ENCODE peak calls at places on chromosomes 6 and 20, in five cellular contexts. K is A549, R is nephron progenitor cell, F is Peyer's patch, B is brain microvascular endothelial cell. P is an unnamed sample.

GRCh38 chr20:57676517-57677322 is 33.1 kb downstream of the PMEPA1 start:
- DNase-seq in K (no peak), R (no peak), F (no peak), B (no peak), P (no peak)

GRCh38 chr6:15987569-15987968 is 141.3 kb upstream of the MYLIP start:
- DNase-seq in K (no peak), R (no peak), F (no peak), B (peak; percentile 80), P (no peak)

GRCh38 chr6:133184798-133185380 is 56.3 kb upstream of the EYA4 start:
- DNase-seq in K (peak; percentile 8), R (no peak), F (no peak), B (no peak), P (no peak)

GRCh38 chr6:41021832-41022231 is 17.2 kb downstream of the UNC5CL start:
- DNase-seq in K (peak; percentile 45), R (no peak), F (no peak), B (no peak), P (no peak)

GRCh38 chr6:146244630-146245143 is 215.8 kb downstream of the GRM1 start:
- DNase-seq in K (no peak), R (no peak), F (no peak), B (no peak), P (no peak)

GRCh38 chr20:61561111-61561830 is 309.2 kb downstream of the CDH4 start:
- DNase-seq in K (no peak), R (no peak), F (no peak), B (no peak), P (no peak)

GRCh38 chr6:99092009-99092408 is 144.3 kb upstream of the FBXL4 start:
- DNase-seq in K (no peak), R (no peak), F (no peak), B (no peak), P (no peak)

GRCh38 chr6:55963301-55963700 is 87.9 kb upstream of the BMP5 start:
- DNase-seq in K (no peak), R (no peak), F (no peak), B (peak; percentile 12), P (no peak)

GRCh38 chr6:76694779-76695178 is 622.3 kb upstream of the IMPG1 start:
- DNase-seq in K (no peak), R (no peak), F (no peak), B (no peak), P (no peak)

GRCh38 chr6:95286874-95287273 is 290.5 kb upstream of the MANEA start:
- DNase-seq in K (no peak), R (no peak), F (no peak), B (no peak), P (no peak)

GRCh38 chr6:150831577-150831976 is 33.9 kb upstream of the MTHFD1L start:
- DNase-seq in K (no peak), R (no peak), F (no peak), B (no peak), P (no peak)

GRCh38 chr6:119466226-119466625 is 116.7 kb upstream of the MAN1A1 start:
- DNase-seq in K (no peak), R (no peak), F (no peak), B (no peak), P (no peak)

GRCh38 chr6:21051777-21052176 is 517.5 kb downstream of the CDKAL1 start:
- DNase-seq in K (no peak), R (no peak), F (no peak), B (no peak), P (no peak)

GRCh38 chr6:166007349-166008263 is 160.0 kb downstream of the TBXT start:
- DNase-seq in K (no peak), R (peak; percentile 54), F (no peak), B (peak; percentile 79), P (no peak)

GRCh38 chr6:125188594-125189203 is 35.1 kb downstream of the TPD52L1 start:
- DNase-seq in K (no peak), R (no peak), F (no peak), B (no peak), P (no peak)

GRCh38 chr6:150255840-150256239 is 113.0 kb upstream of the IYD start:
- DNase-seq in K (no peak), R (no peak), F (no peak), B (no peak), P (no peak)

GRCh38 chr20:48102821-48103635 is 317.7 kb upstream of the SULF2 start:
- DNase-seq in K (no peak), R (no peak), F (no peak), B (no peak), P (no peak)

GRCh38 chr6:12636336-12636735 is 80.2 kb upstream of the PHACTR1 start:
- DNase-seq in K (no peak), R (no peak), F (no peak), B (no peak), P (no peak)

GRCh38 chr20:17859616-17860232 is 108.9 kb downstream of the SNX5 start:
- DNase-seq in K (no peak), R (no peak), F (peak; percentile 48), B (no peak), P (no peak)

GRCh38 chr6:112163295-112164257 is 76.2 kb downstream of the FAM229B start:
- DNase-seq in K (peak; percentile 35), R (peak; percentile 85), F (peak; percentile 66), B (peak; percentile 35), P (peak; percentile 64)

GRCh38 chr6:157757430-157758403 is 65.3 kb upstream of the SNX9 start:
- DNase-seq in K (no peak), R (no peak), F (no peak), B (no peak), P (no peak)

GRCh38 chr6:92125681-92126080 is 1293.7 kb downstream of the EPHA7 start:
- DNase-seq in K (no peak), R (no peak), F (no peak), B (no peak), P (no peak)

GRCh38 chr20:58864346-58864745 is 11.8 kb downstream of the GNAS start:
- DNase-seq in K (no peak), R (no peak), F (no peak), B (no peak), P (no peak)
- TF ChIP-seq CTCF in K (peak; percentile 40), R (no peak), F (peak; percentile 14), B (peak; percentile 10), P (peak; percentile 19)

GRCh38 chr6:143595256-143596036 is 82.3 kb upstream of the PHACTR2 start:
- DNase-seq in K (no peak), R (no peak), F (no peak), B (no peak), P (no peak)

GRCh38 chr6:143594647-143595046 is 83.1 kb upstream of the PHACTR2 start:
- DNase-seq in K (no peak), R (no peak), F (no peak), B (peak; percentile 11), P (no peak)

GRCh38 chr6:143592335-143592734 is 80.8 kb upstream of the FUCA2 start:
- DNase-seq in K (peak; percentile 3), R (no peak), F (no peak), B (no peak), P (no peak)

GRCh38 chr6:143589162-143589561 is 77.6 kb upstream of the FUCA2 start:
- DNase-seq in K (no peak), R (no peak), F (no peak), B (no peak), P (no peak)

GRCh38 chr6:143591441-143591840 is 79.9 kb upstream of the FUCA2 start:
- DNase-seq in K (no peak), R (no peak), F (no peak), B (no peak), P (no peak)
- TF ChIP-seq CTCF in K (no peak), R (no peak), F (no peak), B (no peak), P (no peak)

GRCh38 chr6:42268016-42268834 is 50.6 kb upstream of the MRPS10 start:
- DNase-seq in K (no peak), R (no peak), F (no peak), B (no peak), P (no peak)

GRCh38 chr6:42269974-42270510 is 52.4 kb upstream of the MRPS10 start:
- DNase-seq in K (no peak), R (no peak), F (no peak), B (no peak), P (no peak)

GRCh38 chr6:42268835-42269204 is 51.2 kb upstream of the MRPS10 start:
- DNase-seq in K (no peak), R (no peak), F (no peak), B (no peak), P (no peak)

GRCh38 chr6:42271834-42272805 is 54.5 kb upstream of the MRPS10 start:
- DNase-seq in K (no peak), R (no peak), F (no peak), B (no peak), P (no peak)

GRCh38 chr6:42269553-42269952 is 51.9 kb upstream of the MRPS10 start:
- DNase-seq in K (no peak), R (no peak), F (peak; percentile 82), B (no peak), P (no peak)
- TF ChIP-seq CTCF in K (no peak), R (no peak), F (no peak), B (no peak), P (no peak)

DNA sequence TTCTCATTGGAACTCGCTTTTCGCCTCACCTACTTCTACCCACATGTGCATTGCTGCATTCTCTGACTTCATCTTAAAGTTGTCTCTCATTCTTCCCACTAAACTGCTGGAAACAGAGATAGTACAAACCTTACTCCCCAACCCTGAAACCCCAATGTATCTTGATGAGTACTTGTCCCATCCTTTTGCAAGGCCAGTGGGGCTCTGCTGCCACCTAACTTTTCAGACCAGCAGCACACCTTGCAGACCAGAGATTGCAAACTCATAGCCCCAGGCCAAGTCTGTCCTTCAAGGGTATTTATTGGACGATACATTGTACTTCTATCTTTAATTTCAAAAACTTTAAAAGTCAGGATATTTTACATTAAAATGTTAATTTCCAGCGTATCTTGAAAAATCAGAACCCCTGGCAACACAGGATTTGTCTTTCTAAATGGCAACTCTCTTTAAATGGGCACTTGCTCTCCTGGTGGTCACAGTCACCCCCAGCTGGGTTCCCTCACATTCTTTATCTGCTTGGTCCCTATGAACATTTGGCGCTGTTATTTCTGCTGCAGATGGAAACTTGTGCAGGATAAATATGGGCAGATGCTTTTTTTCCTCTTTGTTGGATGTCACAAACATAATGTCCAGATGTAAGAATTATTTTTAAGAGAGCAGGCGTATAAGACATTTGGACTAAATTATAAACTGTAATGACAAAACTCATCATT is 83.9 kb downstream of the SOD2 start:
- DNase-seq in K (peak; percentile 8), R (peak; percentile 20), F (no peak), B (peak; percentile 30), P (no peak)
- TF ChIP-seq CTCF in K (peak; percentile 29), R (peak; percentile 28), F (no peak), B (peak; percentile 81), P (peak; percentile 37)

DNA sequence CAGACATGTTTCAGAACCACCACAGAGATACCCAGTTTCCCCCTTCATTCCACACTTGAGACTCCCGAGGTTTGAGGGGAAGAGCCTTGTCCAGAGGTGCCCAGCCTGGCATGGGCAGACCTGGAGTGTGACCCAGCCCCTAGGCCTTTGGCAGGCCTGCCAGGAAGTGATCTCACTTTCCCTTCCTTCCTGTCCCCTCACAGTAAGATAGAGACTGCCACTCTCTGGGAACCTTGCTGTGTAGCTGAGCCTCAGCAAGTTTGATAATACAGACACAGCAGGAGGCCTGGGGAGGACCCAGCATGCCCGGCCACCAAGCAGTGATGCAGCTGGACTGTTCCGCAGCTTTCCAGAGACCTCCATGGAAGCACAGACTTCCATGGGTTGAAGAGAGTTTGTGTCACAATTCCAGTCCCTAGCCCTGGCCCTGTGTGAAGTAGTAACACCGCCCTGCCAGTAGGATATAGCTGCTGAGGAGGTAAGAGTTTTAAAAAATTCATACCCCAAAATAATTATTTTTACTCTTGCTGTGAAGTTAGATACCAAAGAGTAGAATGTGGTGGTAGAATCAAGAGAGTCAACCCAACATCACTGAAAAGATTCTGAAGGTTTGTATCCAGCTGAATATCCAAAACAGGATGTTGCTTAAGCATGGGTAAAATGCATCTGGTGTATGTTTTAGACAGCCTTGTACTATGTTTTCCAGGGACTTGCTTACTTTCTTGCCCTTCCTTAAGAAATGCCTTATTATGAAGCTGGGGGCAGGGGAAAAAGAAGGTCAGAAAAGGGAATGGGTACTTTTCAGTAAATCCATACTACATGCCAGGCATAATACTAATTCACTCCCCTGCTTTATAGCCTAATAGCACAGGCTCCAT is 16.3 kb downstream of the PKIG start:
- DNase-seq in K (no peak), R (no peak), F (no peak), B (no peak), P (no peak)
- TF ChIP-seq CTCF in K (no peak), R (no peak), F (no peak), B (peak; percentile 43), P (no peak)